ENCODE peak calls at places on chromosomes 13 and 19, in seven cellular contexts. C is body of pancreas, F is fibroblast of lung, Q is ascending aorta, Z is GM23338, L is Caco-2, B is HCT116. G is an unnamed sample.

GRCh38 chr13:48551329-48551728 is 18.4 kb upstream of the RCBTB2 start:
- DNase-seq in Q (no peak), F (no peak), L (no peak), C (no peak), Z (peak; percentile 15), B (no peak), G (no peak)

GRCh38 chr13:90801621-90802020 is 545.9 kb upstream of the MIR17HG start:
- DNase-seq in Q (no peak), L (no peak), Z (no peak), F (no peak), C (no peak), B (no peak), G (no peak)

GRCh38 chr19:5826531-5827341 is 12.8 kb downstream of the FUT6 start:
- DNase-seq in L (peak; percentile 69), F (no peak), Z (peak; percentile 85), B (peak; percentile 74), Q (no peak), C (peak; percentile 89), G (no peak)

GRCh38 chr13:25608181-25608580 is 236.4 kb downstream of the ATP8A2 start:
- DNase-seq in Z (no peak), Q (no peak), B (no peak), L (no peak), F (no peak), C (no peak), G (no peak)

GRCh38 chr19:39372941-39373340 is 18.0 kb downstream of the PAF1 start:
- DNase-seq in L (no peak), Q (no peak), B (no peak), C (no peak), Z (no peak), F (no peak), G (no peak)

GRCh38 chr13:42041017-42041683 is 7.3 kb upstream of the DGKH start:
- DNase-seq in F (peak; percentile 64), B (peak; percentile 38), Q (peak; percentile 69), Z (peak; percentile 78), C (peak; percentile 41), L (peak; percentile 55), G (no peak)

GRCh38 chr19:16921766-16922591 is 33.2 kb downstream of the F2RL3 start:
- DNase-seq in Q (no peak), C (no peak), F (no peak), Z (no peak), B (no peak), L (no peak), G (no peak)

GRCh38 chr13:68304287-68304893 is 1074.3 kb upstream of the PCDH9 start:
- DNase-seq in F (peak; percentile 23), Q (no peak), B (peak; percentile 1), Z (peak; percentile 54), C (no peak), L (no peak), G (no peak)

GRCh38 chr19:7516281-7516862 is 469 bp downstream of the ZNF358 start:
- DNase-seq in Z (peak; percentile 41), B (no peak), Q (no peak), F (no peak), L (no peak), C (no peak), G (no peak)

GRCh38 chr13:40475617-40476016 is 190.8 kb downstream of the FOXO1 start:
- DNase-seq in Q (no peak), Z (no peak), L (peak; percentile 8), C (no peak), F (no peak), B (no peak), G (no peak)

GRCh38 chr19:17687141-17687856 is 855 bp downstream of the UNC13A start:
- DNase-seq in L (no peak), Z (peak; percentile 85), B (no peak), C (no peak), F (no peak), Q (no peak), G (no peak)

GRCh38 chr19:7857727-7858701 is 16.2 kb downstream of the PRR36 start:
- DNase-seq in F (no peak), L (no peak), B (no peak), C (no peak), Z (peak; percentile 93), Q (no peak), G (no peak)

GRCh38 chr13:39688699-39689405 is 33.4 kb downstream of the COG6 start:
- DNase-seq in L (no peak), B (no peak), C (no peak), F (peak; percentile 74), Z (no peak), Q (no peak), G (peak; percentile 9)

GRCh38 chr19:33998739-33999345 is 173.5 kb upstream of the LSM14A start:
- DNase-seq in C (no peak), Q (no peak), F (peak; percentile 6), B (no peak), L (no peak), Z (no peak), G (no peak)

GRCh38 chr19:2798733-2799132 is 13.4 kb downstream of the THOP1 start:
- DNase-seq in F (no peak), C (peak; percentile 31), B (no peak), Q (no peak), L (no peak), Z (no peak), G (no peak)

GRCh38 chr19:6875218-6875617 is 12.2 kb upstream of the ADGRE1 start:
- DNase-seq in Q (no peak), F (no peak), C (no peak), Z (no peak), L (no peak), B (no peak), G (no peak)

GRCh38 chr13:66237411-66238062 is 992.6 kb downstream of the PCDH9 start:
- DNase-seq in Q (no peak), B (no peak), L (no peak), Z (peak; percentile 17), F (no peak), C (no peak), G (no peak)

GRCh38 chr19:55693336-55693974 is 18.4 kb downstream of the EPN1 start:
- DNase-seq in L (peak; percentile 25), C (no peak), B (no peak), Q (no peak), F (no peak), Z (no peak), G (no peak)

GRCh38 chr19:55696301-55697068 is 21.5 kb downstream of the EPN1 start:
- DNase-seq in B (no peak), Q (no peak), L (peak; percentile 35), Z (no peak), F (no peak), C (peak; percentile 9), G (no peak)

GRCh38 chr19:55695511-55696290 is 20.7 kb downstream of the EPN1 start:
- DNase-seq in L (peak; percentile 32), C (no peak), F (no peak), Z (no peak), Q (no peak), B (no peak), G (no peak)

GRCh38 chr19:55694241-55694655 is 19.2 kb downstream of the EPN1 start:
- DNase-seq in C (no peak), Q (no peak), Z (no peak), B (no peak), F (no peak), L (peak; percentile 68), G (no peak)

GRCh38 chr19:55694656-55695491 is 19.8 kb downstream of the EPN1 start:
- DNase-seq in Q (no peak), F (no peak), L (peak; percentile 31), C (no peak), B (no peak), Z (no peak), G (no peak)
- H3K36me3 ChIP-seq in Q (peaks cover 68% of the 10 kb centered on the region), F (peaks cover 24% of the 10 kb centered on the region), L (peaks cover 12% of the 10 kb centered on the region), C (peaks cover 27% of the 10 kb centered on the region), B (peaks cover 32% of the 10 kb centered on the region), Z (no peaks in the 10 kb centered on the region), G (peaks cover 32% of the 10 kb centered on the region)

GRCh38 chr13:36332986-36333385 is 13.2 kb downstream of the SPART start:
- DNase-seq in B (no peak), F (peak; percentile 38), Q (no peak), C (no peak), Z (no peak), L (no peak), G (no peak)

GRCh38 chr13:36325912-36326311 is 20.3 kb downstream of the SPART start:
- DNase-seq in B (no peak), Q (no peak), Z (no peak), L (no peak), C (no peak), F (no peak), G (no peak)

GRCh38 chr13:36323951-36324566 is 22.1 kb downstream of the SPART start:
- DNase-seq in C (no peak), F (peak; percentile 60), B (no peak), Q (no peak), L (no peak), Z (no peak), G (peak; percentile 71)

GRCh38 chr13:36329355-36329754 is 16.8 kb downstream of the SPART start:
- DNase-seq in F (no peak), Z (no peak), L (no peak), B (no peak), C (no peak), Q (no peak), G (no peak)

GRCh38 chr13:36328821-36329220 is 17.4 kb downstream of the SPART start:
- DNase-seq in Q (no peak), Z (no peak), C (no peak), L (no peak), B (no peak), F (no peak), G (no peak)
- H3K36me3 ChIP-seq in Q (peaks cover 60% of the 10 kb centered on the region), Z (peaks cover 13% of the 10 kb centered on the region), C (no peaks in the 10 kb centered on the region), L (no peaks in the 10 kb centered on the region), B (no peaks in the 10 kb centered on the region), F (peaks cover 7% of the 10 kb centered on the region), G (peaks cover 9% of the 10 kb centered on the region)

DNA sequence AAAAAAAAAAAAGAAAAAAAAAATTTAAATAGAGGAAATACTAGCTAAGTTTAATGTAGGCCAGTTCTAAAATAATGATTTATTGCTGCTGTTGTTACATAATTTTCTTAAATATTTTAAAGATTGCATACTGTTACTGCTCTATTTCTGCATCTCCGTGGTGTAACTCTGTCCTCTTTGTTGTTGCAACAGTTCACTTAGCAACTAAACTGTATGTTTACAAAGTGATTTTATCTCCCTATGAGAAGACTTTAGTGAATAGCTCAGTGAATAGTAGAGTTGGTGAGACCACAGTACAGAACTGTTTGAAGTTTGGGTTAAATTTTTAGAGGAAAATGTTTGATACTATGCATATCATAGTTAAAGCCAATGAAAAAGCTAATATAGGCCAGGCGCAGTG is 19.4 kb downstream of the BRCA2 start:
- DNase-seq in B (no peak), F (no peak), Z (no peak), C (no peak), L (no peak), Q (no peak), G (no peak)
- H3K36me3 ChIP-seq in B (peaks cover 32% of the 10 kb centered on the region), F (peaks cover 2% of the 10 kb centered on the region), Z (peaks cover 16% of the 10 kb centered on the region), C (no peaks in the 10 kb centered on the region), L (peaks cover 2% of the 10 kb centered on the region), Q (no peaks in the 10 kb centered on the region), G (no peaks in the 10 kb centered on the region)

GRCh38 chr19:58551123-58551497 is 3.8 kb downstream of the CHMP2A start:
- DNase-seq in L (no peak), B (no peak), F (no peak), Q (no peak), C (no peak), Z (no peak), G (no peak)
- H3K36me3 ChIP-seq in L (peaks cover 23% of the 10 kb centered on the region), B (peaks cover 64% of the 10 kb centered on the region), F (peaks cover 56% of the 10 kb centered on the region), Q (peaks cover 62% of the 10 kb centered on the region), C (peaks cover 12% of the 10 kb centered on the region), Z (peaks cover 51% of the 10 kb centered on the region), G (peaks cover 59% of the 10 kb centered on the region)